ENCODE peak calls at places on chromosome 21, in ten cellular contexts. X is uterus; J is fibroblast of the aortic adventitia; T is epithelial cell of esophagus; R is psoas muscle; Q is PC-9; G is stomach; F is activated CD8-positive, alpha-beta T cell treated with anti-CD3 and anti-CD28 coated beads for 36 hours; K is thoracic aorta; P is lung. I is an unnamed sample.

GRCh38 chr21:34990842-34991241 is 58.3 kb downstream of the RUNX1 start:
- DNase-seq in G (no peak), F (no peak), T (no peak), Q (no peak), P (no peak), K (no peak), X (no peak), R (no peak), J (no peak), I (no peak)

GRCh38 chr21:31977816-31978215 is 105.0 kb downstream of the HUNK start:
- DNase-seq in Q (no peak), G (no peak), R (no peak), K (no peak), P (no peak), J (no peak), T (no peak), X (no peak), F (no peak), I (no peak)

GRCh38 chr21:44511219-44511937 is 28.6 kb downstream of the KRTAP10-1 start:
- DNase-seq in J (no peak), X (no peak), P (no peak), T (no peak), Q (no peak), K (no peak), F (no peak), R (no peak), G (no peak), I (no peak)

GRCh38 chr21:45854702-45855247 is 126.8 kb upstream of the COL6A1 start:
- DNase-seq in K (no peak), X (no peak), F (no peak), P (no peak), T (no peak), R (no peak), J (no peak), G (peak), Q (no peak), I (no peak)

GRCh38 chr21:45859041-45859761 is 122.4 kb upstream of the COL6A1 start:
- DNase-seq in K (no peak), R (no peak), F (no peak), G (no peak), J (no peak), Q (no peak), P (no peak), X (no peak), T (no peak), I (no peak)

GRCh38 chr21:20396798-20397197 is 601.4 kb upstream of the NCAM2 start:
- DNase-seq in X (no peak), P (no peak), F (no peak), J (no peak), R (no peak), T (no peak), G (no peak), K (no peak), Q (no peak), I (no peak)

GRCh38 chr21:43318841-43319781 is 107.8 kb downstream of the SIK1 start:
- DNase-seq in F (no peak), R (peak), Q (peak), P (no peak), J (no peak), K (no peak), T (peak), G (no peak), X (no peak), I (peak)

GRCh38 chr21:8992731-8993174 is 1528.6 kb upstream of the TPTE start:
- DNase-seq in R (no peak), F (no peak), X (no peak), T (no peak), K (no peak), G (no peak), J (no peak), Q (no peak), P (no peak), I (no peak)

GRCh38 chr21:33914188-33914587 is 1.4 kb downstream of the ATP5PO start:
- DNase-seq in X (no peak), K (no peak), T (peak), P (no peak), F (no peak), Q (no peak), G (no peak), R (no peak), J (no peak), I (no peak)

GRCh38 chr21:42505090-42505726 is 8.4 kb upstream of the SLC37A1 start:
- DNase-seq in F (no peak), P (no peak), Q (no peak), X (no peak), T (no peak), J (no peak), R (no peak), G (no peak), K (no peak), I (no peak)

GRCh38 chr21:29187939-29188338 is 57.5 kb downstream of the MAP3K7CL start:
- DNase-seq in K (no peak), G (no peak), F (no peak), X (peak), P (no peak), J (peak), R (peak), Q (peak), T (peak), I (peak)

GRCh38 chr21:32371913-32372314 is 20.9 kb downstream of the URB1 start:
- DNase-seq in P (no peak), T (peak), Q (peak), R (no peak), X (peak), F (no peak), J (peak), G (peak), K (no peak), I (peak)

GRCh38 chr21:35002879-35003722 is 46.0 kb downstream of the RUNX1 start:
- DNase-seq in G (no peak), P (no peak), X (no peak), F (no peak), J (peak), Q (no peak), K (no peak), R (no peak), T (no peak), I (peak)

GRCh38 chr21:42533306-42533962 is 19.8 kb downstream of the SLC37A1 start:
- DNase-seq in J (no peak), P (no peak), G (peak), T (no peak), Q (no peak), K (no peak), X (no peak), R (no peak), F (no peak), I (no peak)

GRCh38 chr21:16194851-16195251 is 465.1 kb downstream of the USP25 start:
- DNase-seq in J (peak), Q (no peak), X (no peak), R (no peak), P (no peak), T (peak), K (no peak), F (no peak), G (no peak), I (peak)

GRCh38 chr21:43355925-43356289 is 71.0 kb downstream of the SIK1 start:
- DNase-seq in F (peak), X (no peak), T (no peak), G (no peak), K (no peak), J (no peak), Q (peak), R (no peak), P (no peak), I (no peak)

GRCh38 chr21:15442743-15443142 is 287.0 kb upstream of the USP25 start:
- DNase-seq in P (no peak), R (no peak), X (no peak), T (no peak), F (no peak), K (no peak), Q (no peak), G (no peak), J (no peak), I (no peak)

GRCh38 chr21:44477131-44477530 is 21.8 kb downstream of the LRRC3 start:
- DNase-seq in G (no peak), Q (no peak), X (no peak), K (no peak), P (no peak), T (no peak), F (no peak), R (no peak), J (no peak), I (no peak)

GRCh38 chr21:35989185-35989735 is 71.1 kb downstream of the SETD4 start:
- DNase-seq in J (peak), G (no peak), X (no peak), K (no peak), P (peak), Q (no peak), F (no peak), R (peak), T (peak), I (no peak)

GRCh38 chr21:32004281-32004680 is 131.5 kb downstream of the HUNK start:
- DNase-seq in R (no peak), X (no peak), T (no peak), P (no peak), G (no peak), F (no peak), Q (no peak), J (no peak), K (no peak), I (no peak)

GRCh38 chr21:43361493-43362296 is 65.2 kb downstream of the SIK1 start:
- DNase-seq in K (no peak), R (peak), Q (no peak), J (no peak), G (no peak), P (no peak), F (peak), T (peak), X (no peak), I (no peak)

GRCh38 chr21:35521293-35521692 is 472.2 kb upstream of the RUNX1 start:
- DNase-seq in F (no peak), X (no peak), P (no peak), Q (no peak), T (no peak), R (no peak), K (no peak), J (no peak), G (no peak), I (no peak)

GRCh38 chr21:35850029-35850428 is 210.3 kb downstream of the SETD4 start:
- DNase-seq in R (no peak), P (no peak), F (no peak), Q (no peak), X (no peak), K (no peak), J (peak), G (no peak), T (no peak), I (peak)

GRCh38 chr21:46550511-46550941 is 54.4 kb downstream of the S100B start:
- DNase-seq in J (no peak), X (no peak), K (no peak), G (peak), R (no peak), F (peak), Q (no peak), T (no peak), P (peak), I (no peak)

GRCh38 chr21:45407629-45408247 is 2.8 kb downstream of the COL18A1 start:
- DNase-seq in G (no peak), T (peak), X (no peak), Q (peak), J (no peak), P (no peak), F (no peak), R (peak), K (no peak), I (no peak)

GRCh38 chr21:34522284-34522683 is 10.3 kb upstream of the KCNE1 start:
- DNase-seq in G (no peak), R (no peak), F (no peak), X (no peak), Q (no peak), P (no peak), J (no peak), T (no peak), K (no peak), I (no peak)

GRCh38 chr21:42659416-42660117 is 6.1 kb downstream of the PDE9A start:
- DNase-seq in X (no peak), G (no peak), Q (no peak), K (no peak), F (no peak), J (no peak), P (no peak), T (no peak), R (no peak), I (no peak)

GRCh38 chr21:32702702-32703101 is 25.1 kb downstream of the SYNJ1 start:
- DNase-seq in Q (no peak), F (no peak), T (peak), G (no peak), K (no peak), R (no peak), J (peak), X (no peak), P (no peak), I (peak)

GRCh38 chr21:43921602-43921978 is 56.6 kb downstream of the AGPAT3 start:
- DNase-seq in Q (no peak), P (no peak), G (no peak), K (no peak), J (no peak), T (no peak), X (no peak), F (peak), R (no peak), I (no peak)

GRCh38 chr21:46184625-46185555 is 631 bp upstream of the SPATC1L start:
- DNase-seq in F (peak), K (no peak), X (peak), J (peak), T (peak), P (peak), Q (peak), G (peak), R (peak), I (peak)

GRCh38 chr21:27759820-27760219 is 792.9 kb upstream of the ADAMTS5 start:
- DNase-seq in J (peak), P (no peak), X (no peak), G (no peak), T (peak), K (no peak), F (no peak), Q (no peak), R (no peak), I (peak)
- TF ChIP-seq CTCF in J (no peak), P (no peak), X (no peak), G (no peak), T (peak), K (no peak), F (no peak), Q (no peak), R (no peak), I (peak)

DNA sequence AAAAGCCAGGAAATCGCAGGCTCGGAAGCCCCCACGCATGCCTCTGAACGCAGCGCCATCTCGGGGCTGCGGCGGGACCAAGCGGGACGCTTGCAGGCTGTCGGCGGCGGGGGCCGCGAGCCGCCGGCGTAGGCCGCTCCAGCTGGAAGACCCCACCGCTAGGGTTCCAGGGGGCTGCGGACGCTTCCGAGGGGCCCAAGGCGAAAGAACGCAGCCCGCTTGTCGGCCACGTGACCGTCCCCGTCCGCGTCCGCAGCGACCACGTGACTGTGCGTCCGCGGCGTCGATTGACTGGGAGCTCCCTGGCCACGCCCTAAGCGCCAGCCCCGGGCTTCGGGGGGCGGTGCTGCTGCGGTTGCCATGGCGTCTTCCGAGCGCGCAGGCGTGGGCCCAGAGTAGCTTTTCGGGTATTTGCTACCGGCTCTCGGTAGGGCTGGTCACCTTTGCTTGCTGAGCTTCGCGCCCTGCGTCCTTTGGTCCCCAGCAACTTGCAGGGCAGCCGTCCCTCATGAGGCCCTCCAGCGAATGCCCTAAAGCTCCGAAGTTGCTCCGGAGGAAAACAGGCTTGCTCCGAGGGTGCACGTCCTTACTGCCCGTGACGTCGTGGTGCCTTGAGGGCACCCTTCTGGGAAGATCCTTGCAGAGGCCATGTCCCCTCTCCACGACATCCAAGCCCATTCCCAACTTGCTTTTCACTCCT is 197.2 kb downstream of the DYRK1A start:
- DNase-seq in J (peak), T (peak), R (peak), F (peak), K (peak), X (peak), G (peak), P (peak), Q (peak), I (peak)
- TF ChIP-seq CTCF in J (peak), T (peak), R (peak), F (peak), K (peak), X (peak), G (no peak), P (peak), Q (peak), I (peak)

GRCh38 chr21:39124852-39125251 is 58.4 kb downstream of the PSMG1 start:
- DNase-seq in R (no peak), P (peak), F (no peak), G (no peak), T (no peak), Q (no peak), K (no peak), X (no peak), J (no peak), I (no peak)

GRCh38 chr21:39126486-39126806 is 56.8 kb downstream of the PSMG1 start:
- DNase-seq in R (no peak), P (no peak), X (no peak), K (no peak), Q (no peak), J (no peak), T (no peak), G (no peak), F (no peak), I (no peak)

GRCh38 chr21:39123375-39123774 is 59.9 kb downstream of the PSMG1 start:
- DNase-seq in G (no peak), R (no peak), F (no peak), T (no peak), Q (no peak), J (no peak), P (no peak), K (no peak), X (no peak), I (no peak)

GRCh38 chr21:39125752-39126485 is 57.3 kb downstream of the PSMG1 start:
- DNase-seq in K (no peak), J (peak), R (no peak), P (peak), Q (peak), F (peak), G (peak), X (no peak), T (peak), I (peak)

GRCh38 chr21:39127506-39127905 is 55.7 kb downstream of the PSMG1 start:
- DNase-seq in R (no peak), J (no peak), K (no peak), G (no peak), T (no peak), F (no peak), P (no peak), Q (no peak), X (no peak), I (no peak)
- TF ChIP-seq CTCF in R (no peak), J (no peak), K (no peak), G (no peak), T (no peak), F (no peak), P (no peak), Q (peak), X (no peak), I (no peak)

GRCh38 chr21:26032263-26032662 is 138.3 kb downstream of the APP start:
- DNase-seq in F (peak), Q (no peak), T (peak), X (no peak), K (no peak), J (no peak), P (no peak), R (no peak), G (no peak), I (no peak)
- TF ChIP-seq CTCF in F (no peak), Q (no peak), T (peak), X (no peak), K (no peak), J (no peak), P (no peak), R (no peak), G (no peak), I (peak)

GRCh38 chr21:38699048-38699447 is 106.7 kb upstream of the ETS2 start:
- DNase-seq in X (no peak), R (no peak), Q (no peak), G (no peak), K (no peak), T (no peak), P (no peak), F (peak), J (no peak), I (no peak)
- TF ChIP-seq CTCF in X (no peak), R (no peak), Q (peak), G (no peak), K (peak), T (no peak), P (no peak), F (no peak), J (no peak), I (peak)

GRCh38 chr21:41024341-41025056 is 143.5 kb upstream of the BACE2 start:
- DNase-seq in Q (no peak), F (no peak), J (no peak), R (peak), T (no peak), X (no peak), K (no peak), P (no peak), G (no peak), I (no peak)
- TF ChIP-seq CTCF in Q (no peak), F (no peak), J (no peak), R (no peak), T (no peak), X (no peak), K (no peak), P (no peak), G (no peak), I (no peak)

GRCh38 chr21:14071902-14072734 is 138.6 kb downstream of the LIPI start:
- DNase-seq in Q (no peak), P (no peak), T (no peak), G (peak), F (no peak), K (no peak), X (no peak), J (no peak), R (no peak), I (no peak)

GRCh38 chr21:14072761-14073535 is 137.8 kb downstream of the LIPI start:
- DNase-seq in J (no peak), X (no peak), T (no peak), F (no peak), Q (no peak), G (no peak), K (no peak), P (no peak), R (no peak), I (no peak)

GRCh38 chr21:14070968-14071367 is 139.8 kb downstream of the LIPI start:
- DNase-seq in Q (no peak), G (no peak), F (no peak), R (no peak), J (no peak), X (no peak), T (no peak), P (no peak), K (no peak), I (no peak)

GRCh38 chr21:14073615-14074014 is 137.1 kb downstream of the LIPI start:
- DNase-seq in K (no peak), X (no peak), G (no peak), R (no peak), Q (no peak), T (no peak), P (no peak), F (no peak), J (no peak), I (no peak)

DNA sequence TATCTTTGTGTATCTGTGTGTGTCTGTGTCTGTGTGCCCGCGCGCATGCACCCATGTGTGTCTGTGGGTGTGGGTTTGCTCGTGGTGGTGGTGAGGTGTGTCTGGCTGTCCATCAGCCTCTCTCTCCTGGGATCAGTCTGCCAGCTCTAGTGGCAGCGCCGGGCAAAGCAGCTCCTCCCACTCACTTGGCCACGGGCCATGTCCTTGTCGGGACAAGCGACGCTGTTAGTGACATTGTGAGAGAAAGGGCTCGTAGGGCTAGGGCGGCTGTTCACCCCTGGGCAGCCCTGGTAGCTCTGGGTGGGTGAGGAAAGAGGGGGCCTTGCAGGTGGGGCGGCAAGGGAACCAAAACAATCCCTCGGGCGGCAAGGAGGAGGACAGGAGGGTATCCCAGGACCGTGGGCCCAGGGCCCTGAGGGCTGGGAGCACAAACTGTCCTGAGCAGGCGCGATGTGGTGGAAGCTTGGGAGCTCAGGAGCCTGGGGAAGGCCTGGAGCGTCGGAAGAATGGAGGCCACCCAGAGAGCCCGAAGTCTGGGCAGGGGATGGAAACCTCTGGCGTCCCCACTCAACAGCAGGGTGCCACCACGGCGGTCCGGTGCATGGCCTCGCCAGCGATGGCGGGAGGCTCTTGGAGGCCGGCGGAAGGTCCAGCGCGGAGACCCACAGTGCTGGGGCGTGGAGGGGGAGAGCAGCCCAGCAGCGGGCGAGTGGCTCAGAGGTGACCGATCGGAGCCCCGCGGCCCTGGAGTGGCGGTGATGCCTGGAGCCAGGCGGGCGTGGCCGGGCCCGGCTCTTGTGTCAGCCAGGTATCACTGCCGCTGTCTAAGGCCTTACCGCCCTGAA is 140.5 kb downstream of the LIPI start:
- DNase-seq in Q (no peak), X (no peak), P (no peak), K (no peak), R (no peak), G (no peak), F (no peak), T (no peak), J (no peak), I (no peak)
- TF ChIP-seq CTCF in Q (no peak), X (no peak), P (no peak), K (no peak), R (no peak), G (no peak), F (no peak), T (no peak), J (no peak), I (no peak)

I was measured in fibroblast of pulmonary artery.